ENCODE peak calls at places on chromosomes 13 and 19, in seven cellular contexts. H is tibial nerve; R is CD4-positive, CD25-positive, alpha-beta regulatory T cell; D is IMR-90; C is transverse colon; G is right cardiac atrium; J is fibroblast of lung. E is an unnamed sample.

GRCh38 chr19:29687897-29688728 is 22.9 kb downstream of the PLEKHF1 start:
- DNase-seq in C (no peak), R (no peak), J (peak; percentile 92), G (no peak), H (no peak), D (peak; percentile 78), E (no peak)

GRCh38 chr13:82713681-82714405 is 1168.4 kb downstream of the SLITRK1 start:
- DNase-seq in H (no peak), D (peak; percentile 41), G (no peak), C (no peak), R (no peak), J (peak; percentile 26), E (no peak)

GRCh38 chr13:74206061-74206561 is 71.9 kb upstream of the KLF12 start:
- DNase-seq in J (peak; percentile 70), D (peak; percentile 92), H (no peak), G (no peak), R (no peak), C (no peak), E (no peak)

GRCh38 chr13:112194167-112194530 is 127.2 kb downstream of the SOX1 start:
- DNase-seq in D (no peak), R (no peak), J (no peak), G (no peak), C (no peak), H (no peak), E (no peak)

GRCh38 chr19:38035515-38036495 is 128.8 kb downstream of the SIPA1L3 start:
- DNase-seq in J (no peak), G (peak; percentile 65), H (no peak), D (peak; percentile 58), C (no peak), R (no peak), E (no peak)

GRCh38 chr19:28710278-28710677 is 502.7 kb downstream of the UQCRFS1 start:
- DNase-seq in R (peak; percentile 39), D (peak; percentile 67), G (no peak), C (no peak), H (no peak), J (peak; percentile 81), E (peak; percentile 58)

GRCh38 chr13:74795526-74795925 is 661.3 kb upstream of the KLF12 start:
- DNase-seq in D (no peak), G (no peak), R (no peak), H (no peak), C (no peak), J (no peak), E (no peak)

GRCh38 chr19:6724631-6725185 is 4.3 kb upstream of the C3 start:
- DNase-seq in D (no peak), C (no peak), H (no peak), G (no peak), J (no peak), R (no peak), E (no peak)

GRCh38 chr19:31139871-31140505 is 209.2 kb downstream of the TSHZ3 start:
- DNase-seq in D (peak; percentile 90), J (peak; percentile 67), C (no peak), R (no peak), H (no peak), G (no peak), E (no peak)

GRCh38 chr13:111590796-111591195 is 270.4 kb downstream of the TEX29 start:
- DNase-seq in J (no peak), C (no peak), G (no peak), R (no peak), D (no peak), H (no peak), E (no peak)

GRCh38 chr13:83667606-83668005 is 214.7 kb downstream of the SLITRK1 start:
- DNase-seq in J (no peak), R (no peak), H (no peak), C (no peak), G (no peak), D (no peak), E (no peak)

GRCh38 chr19:29106353-29106885 is 106.5 kb downstream of the UQCRFS1 start:
- DNase-seq in G (no peak), H (no peak), J (no peak), D (no peak), C (no peak), R (no peak), E (no peak)

GRCh38 chr13:32272021-32272695 is 43.0 kb downstream of the ZAR1L start:
- DNase-seq in J (no peak), G (no peak), C (no peak), H (no peak), D (no peak), R (no peak), E (no peak)

GRCh38 chr19:45355910-45356309 is 14.5 kb downstream of the ERCC2 start:
- DNase-seq in D (no peak), G (no peak), H (no peak), C (no peak), R (no peak), J (no peak), E (no peak)

GRCh38 chr19:16366433-16367268 is 42.0 kb downstream of the KLF2 start:
- DNase-seq in G (peak; percentile 51), J (no peak), H (no peak), C (no peak), D (no peak), R (peak; percentile 79), E (no peak)

GRCh38 chr19:5929646-5930045 is 15.6 kb downstream of the CAPS start:
- DNase-seq in G (no peak), J (no peak), H (no peak), C (no peak), D (no peak), R (no peak), E (no peak)

GRCh38 chr19:58010507-58010906 is 7.9 kb upstream of the ZNF606 start:
- DNase-seq in H (no peak), G (no peak), D (no peak), J (no peak), R (no peak), C (no peak), E (no peak)

GRCh38 chr19:58007285-58007684 is 4.7 kb upstream of the ZNF606 start:
- DNase-seq in H (no peak), J (no peak), D (no peak), R (no peak), C (no peak), G (no peak), E (no peak)

GRCh38 chr19:58009666-58010301 is 7.2 kb upstream of the ZNF606 start:
- DNase-seq in D (peak; percentile 63), R (peak; percentile 36), C (peak; percentile 84), H (no peak), J (peak; percentile 88), G (peak; percentile 94), E (peak; percentile 51)

GRCh38 chr19:58003153-58003828 is 671 bp upstream of the ZNF606 start:
- DNase-seq in H (no peak), G (no peak), R (no peak), C (no peak), J (peak; percentile 42), D (no peak), E (no peak)

GRCh38 chr19:58009301-58009665 is 6.7 kb upstream of the ZNF606 start:
- DNase-seq in C (no peak), H (no peak), R (no peak), G (no peak), D (no peak), J (no peak), E (no peak)
- H3K4me3 ChIP-seq in C (peak overlapping the region; percentile 20), H (no peak overlapping the region), R (no peak overlapping the region), G (no peak overlapping the region), D (peak overlapping the region; percentile 58), J (no peak overlapping the region), E (peak overlapping the region; percentile 24)

GRCh38 chr19:55479451-55480230 is 3.2 kb downstream of the ZNF628 start:
- DNase-seq in G (peak; percentile 31), R (no peak), J (no peak), C (no peak), D (no peak), H (no peak), E (no peak)
- H3K4me1 ChIP-seq in G (peaks cover 4% of the 10 kb centered on the region), R (peaks cover 32% of the 10 kb centered on the region), J (peaks cover 6% of the 10 kb centered on the region), C (peaks cover 27% of the 10 kb centered on the region), D (peaks cover 9% of the 10 kb centered on the region), H (peaks cover 18% of the 10 kb centered on the region), E (no peaks in the 10 kb centered on the region)

GRCh38 chr19:41384351-41384750 is 8.0 kb downstream of the TMEM91 start:
- DNase-seq in G (no peak), J (no peak), C (no peak), H (no peak), D (no peak), R (no peak), E (no peak)
- H3K27ac ChIP-seq in G (no peak overlapping the region), J (no peak overlapping the region), C (no peak overlapping the region), H (no peak overlapping the region), D (no peak overlapping the region), R (no peak overlapping the region), E (no peak overlapping the region)

GRCh38 chr13:101452519-101453485 is at the start of gene ITGBL1:
- DNase-seq in G (peak; percentile 64), C (no peak), J (peak; percentile 50), D (peak; percentile 25), H (no peak), R (no peak), E (peak; percentile 2)
- H3K4me3 ChIP-seq in G (peak within 1 kb of the TSS; percentile 43), C (peak within 1 kb of the TSS; percentile 12), J (peak within 1 kb of the TSS; percentile 77), D (peak within 1 kb of the TSS; percentile 50), H (peak within 1 kb of the TSS; percentile 23), R (peak within 1 kb of the TSS; percentile 13), E (peak within 1 kb of the TSS; percentile 33)

GRCh38 chr13:113209336-113209879 is at the start of gene CUL4A:
- DNase-seq in J (peak; percentile 65), C (peak; percentile 86), G (peak; percentile 93), H (peak; percentile 64), R (peak; percentile 62), D (peak; percentile 60), E (peak; percentile 80)
- H3K4me1 ChIP-seq in J (peaks cover 9% of the 10 kb centered on the region), C (peaks cover 43% of the 10 kb centered on the region), G (peaks cover 4% of the 10 kb centered on the region), H (peaks cover 28% of the 10 kb centered on the region), R (peaks cover 72% of the 10 kb centered on the region), D (peaks cover 16% of the 10 kb centered on the region), E (no peaks in the 10 kb centered on the region)